ENCODE peak calls at places on chromosomes 3 and 15, in four cellular contexts. One of them, this sample, is unnamed. For H3K9me3, the result is how much of the 10 kb centered on the place peaks cover.

GRCh38 chr3:184337315-184337714 is at the start of gene FAM131A:
- DNase-seq in left lung: peak
- DNase-seq in stomach: no peak
- DNase-seq in astrocyte: no peak
- DNase-seq in this sample: no peak

GRCh38 chr3:194688207-194688711 is 2.6 kb downstream of the FAM43A start:
- DNase-seq in left lung: peak
- DNase-seq in stomach: peak
- DNase-seq in astrocyte: no peak
- DNase-seq in this sample: no peak

GRCh38 chr15:74603026-74603788 is 12.4 kb upstream of the CLK3 start:
- DNase-seq in left lung: peak
- DNase-seq in stomach: no peak
- DNase-seq in astrocyte: no peak
- DNase-seq in this sample: no peak

GRCh38 chr3:150118219-150118618 is 147.5 kb upstream of the PFN2 start:
- DNase-seq in left lung: no peak
- DNase-seq in stomach: no peak
- DNase-seq in astrocyte: no peak
- DNase-seq in this sample: no peak

GRCh38 chr3:33115024-33115768 is 1.4 kb downstream of the CRTAP start:
- DNase-seq in left lung: no peak
- DNase-seq in stomach: peak
- DNase-seq in astrocyte: peak
- DNase-seq in this sample: peak

GRCh38 chr3:30180305-30181275 is 425.8 kb upstream of the TGFBR2 start:
- DNase-seq in left lung: no peak
- DNase-seq in stomach: no peak
- DNase-seq in astrocyte: no peak
- DNase-seq in this sample: no peak

GRCh38 chr3:128689060-128689459 is 36.9 kb upstream of the RAB7A start:
- DNase-seq in left lung: no peak
- DNase-seq in stomach: no peak
- DNase-seq in astrocyte: no peak
- DNase-seq in this sample: no peak

GRCh38 chr15:96107922-96108321 is 222.6 kb upstream of the NR2F2 start:
- DNase-seq in left lung: no peak
- DNase-seq in stomach: no peak
- DNase-seq in astrocyte: peak
- DNase-seq in this sample: no peak

GRCh38 chr3:163056874-163057497 is 1560.4 kb downstream of the OTOL1 start:
- DNase-seq in left lung: no peak
- DNase-seq in stomach: peak
- DNase-seq in astrocyte: no peak
- DNase-seq in this sample: peak

GRCh38 chr3:65785065-65785645 is 253.6 kb downstream of the MAGI1 start:
- DNase-seq in left lung: no peak
- DNase-seq in stomach: no peak
- DNase-seq in astrocyte: peak
- DNase-seq in this sample: peak

GRCh38 chr3:5045961-5046360 is 66.7 kb downstream of the BHLHE40 start:
- DNase-seq in left lung: no peak
- DNase-seq in stomach: no peak
- DNase-seq in astrocyte: no peak
- DNase-seq in this sample: no peak

GRCh38 chr15:51758645-51759044 is 7.2 kb downstream of the TMOD2 start:
- DNase-seq in left lung: no peak
- DNase-seq in stomach: peak
- DNase-seq in astrocyte: peak
- DNase-seq in this sample: no peak

GRCh38 chr3:69838217-69838616 is 99.0 kb downstream of the MITF start:
- DNase-seq in left lung: no peak
- DNase-seq in stomach: no peak
- DNase-seq in astrocyte: peak
- DNase-seq in this sample: peak

GRCh38 chr3:149120051-149120972 is 9.1 kb upstream of the HPS3 start:
- DNase-seq in left lung: no peak
- DNase-seq in stomach: no peak
- DNase-seq in astrocyte: peak
- DNase-seq in this sample: peak

GRCh38 chr15:24223739-24224138 is 451.8 kb upstream of the NPAP1 start:
- DNase-seq in left lung: no peak
- DNase-seq in stomach: no peak
- DNase-seq in astrocyte: no peak
- DNase-seq in this sample: no peak

GRCh38 chr3:115245899-115246298 is 98.8 kb upstream of the ZBTB20 start:
- DNase-seq in left lung: no peak
- DNase-seq in stomach: no peak
- DNase-seq in astrocyte: peak
- DNase-seq in this sample: no peak

DNA sequence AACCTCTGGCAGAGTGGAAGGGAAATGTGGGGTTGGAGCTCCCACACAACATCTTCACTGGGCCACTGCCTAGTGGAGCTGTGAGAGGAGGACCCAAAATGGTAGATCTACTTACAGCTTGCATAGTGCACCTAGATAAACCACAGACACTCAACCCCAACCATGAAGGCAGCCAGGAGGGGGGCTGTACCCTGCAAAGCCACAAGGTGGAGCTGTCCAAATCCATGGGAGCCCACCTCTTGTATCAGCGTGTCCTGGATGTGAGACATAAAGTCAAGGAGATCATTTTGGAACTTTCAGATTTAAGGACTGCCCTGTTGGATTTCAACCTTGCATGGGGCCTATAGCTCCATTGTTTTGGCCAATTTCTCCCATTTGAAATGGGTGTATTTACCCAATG is 20.9 kb downstream of the TP63 start:
- DNase-seq in left lung: no peak
- DNase-seq in stomach: no peak
- DNase-seq in astrocyte: no peak
- DNase-seq in this sample: no peak
- TF ChIP-seq CTCF in left lung: no peak
- TF ChIP-seq CTCF in stomach: no peak
- TF ChIP-seq CTCF in astrocyte: peak
- TF ChIP-seq CTCF in this sample: peak

GRCh38 chr3:146832815-146833458 is 227.8 kb upstream of the PLSCR5 start:
- DNase-seq in left lung: no peak
- DNase-seq in stomach: no peak
- DNase-seq in astrocyte: no peak
- DNase-seq in this sample: no peak

GRCh38 chr3:146827836-146828235 is 222.7 kb upstream of the PLSCR5 start:
- DNase-seq in left lung: no peak
- DNase-seq in stomach: no peak
- DNase-seq in astrocyte: no peak
- DNase-seq in this sample: no peak

GRCh38 chr3:146834917-146835316 is 229.8 kb upstream of the PLSCR5 start:
- DNase-seq in left lung: no peak
- DNase-seq in stomach: no peak
- DNase-seq in astrocyte: peak
- DNase-seq in this sample: no peak

GRCh38 chr3:146831657-146832056 is 226.5 kb upstream of the PLSCR5 start:
- DNase-seq in left lung: no peak
- DNase-seq in stomach: no peak
- DNase-seq in astrocyte: no peak
- DNase-seq in this sample: no peak

DNA sequence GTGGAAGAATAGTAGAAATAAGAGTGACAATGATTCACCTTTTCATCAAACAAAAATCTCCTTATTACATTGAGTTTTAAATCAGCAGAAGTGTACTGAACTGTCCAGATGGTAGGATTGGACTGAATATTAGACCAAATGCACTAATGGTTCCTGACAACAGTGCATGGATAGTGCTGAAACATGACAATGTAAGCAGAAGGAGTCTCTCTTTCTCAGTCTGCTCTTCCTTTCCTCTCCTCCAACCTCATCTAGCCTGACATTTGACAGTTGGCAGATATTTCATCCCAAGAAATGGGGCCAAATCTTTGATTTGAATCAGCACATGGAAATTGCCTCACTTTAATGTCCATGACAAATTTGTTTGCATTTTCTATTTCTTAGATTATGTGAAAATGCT is 225.1 kb upstream of the PLSCR5 start:
- DNase-seq in left lung: no peak
- DNase-seq in stomach: no peak
- DNase-seq in astrocyte: no peak
- DNase-seq in this sample: no peak
- H3K4me3 ChIP-seq in left lung: no peak
- H3K4me3 ChIP-seq in stomach: no peak
- H3K4me3 ChIP-seq in astrocyte: no peak
- H3K4me3 ChIP-seq in this sample: no peak

DNA sequence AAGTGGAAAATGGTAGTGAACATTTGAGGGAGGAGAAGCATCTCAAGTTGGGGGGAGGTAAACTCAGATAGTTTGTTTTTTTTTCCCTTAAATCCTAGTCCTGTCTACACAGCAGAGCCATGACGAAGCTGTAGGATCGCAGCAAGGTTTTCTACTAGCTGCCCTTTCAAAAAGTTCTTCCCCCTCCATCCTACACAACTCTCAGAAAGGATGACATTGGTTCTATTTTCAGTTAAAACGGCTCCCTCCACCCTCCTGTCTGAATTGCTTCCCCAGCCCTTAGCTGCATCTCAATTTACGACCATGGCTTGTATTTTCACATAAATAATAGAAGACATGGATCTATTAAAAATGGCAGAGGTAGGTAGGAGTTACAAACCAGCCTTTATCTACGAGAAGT is 2.2 kb downstream of the HOMER2 start:
- DNase-seq in left lung: no peak
- DNase-seq in stomach: no peak
- DNase-seq in astrocyte: no peak
- DNase-seq in this sample: no peak
- H3K9me3 ChIP-seq in left lung: under half
- H3K9me3 ChIP-seq in stomach: under half
- H3K9me3 ChIP-seq in astrocyte: under half
- H3K9me3 ChIP-seq in this sample: under half

DNA sequence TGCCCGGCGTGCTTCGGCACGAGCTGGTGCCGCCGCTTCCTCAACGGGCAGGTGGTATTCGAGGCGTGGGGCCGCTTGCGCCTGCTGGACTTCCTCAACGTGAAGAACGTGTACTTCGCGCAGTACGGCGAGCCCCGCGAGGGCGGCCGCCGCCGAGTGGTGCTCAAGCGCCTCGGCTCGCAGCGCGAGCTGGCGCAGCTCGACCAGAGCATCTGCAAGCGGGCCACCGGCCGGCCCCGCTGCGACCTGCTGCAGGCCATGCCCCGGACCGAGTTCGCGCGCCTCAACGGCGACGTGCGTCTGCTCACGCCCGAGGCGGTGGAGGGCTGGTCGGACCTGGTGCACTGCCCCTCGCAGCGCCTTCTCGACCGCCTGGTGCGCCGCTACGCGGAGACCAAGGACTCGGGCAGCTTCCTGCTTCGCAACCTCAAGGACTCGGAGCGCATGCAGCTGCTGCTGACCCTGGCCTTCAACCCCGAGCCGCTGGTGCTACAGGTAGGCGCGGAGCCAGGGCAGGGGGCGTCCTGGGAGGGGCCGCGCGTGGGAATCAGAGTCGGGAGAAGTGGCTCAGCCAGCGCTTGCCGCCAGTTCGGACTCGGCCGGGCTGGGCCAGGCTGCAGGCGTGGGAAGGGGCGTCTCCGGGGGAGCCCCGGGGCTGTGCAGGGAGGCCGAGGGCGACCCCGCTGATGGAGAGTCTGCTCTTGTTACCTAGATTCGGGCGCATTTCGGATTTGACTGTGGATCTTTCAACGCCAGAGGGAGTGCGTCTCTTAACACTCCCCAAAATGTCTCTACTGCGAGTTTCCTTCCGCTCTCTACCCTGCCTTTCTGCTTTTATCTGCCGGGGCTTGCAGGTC is 1.1 kb downstream of the DIPK2A start:
- DNase-seq in left lung: peak
- DNase-seq in stomach: peak
- DNase-seq in astrocyte: peak
- DNase-seq in this sample: peak
- TF ChIP-seq CTCF in left lung: peak
- TF ChIP-seq CTCF in stomach: no peak
- TF ChIP-seq CTCF in astrocyte: peak
- TF ChIP-seq CTCF in this sample: peak

DNA sequence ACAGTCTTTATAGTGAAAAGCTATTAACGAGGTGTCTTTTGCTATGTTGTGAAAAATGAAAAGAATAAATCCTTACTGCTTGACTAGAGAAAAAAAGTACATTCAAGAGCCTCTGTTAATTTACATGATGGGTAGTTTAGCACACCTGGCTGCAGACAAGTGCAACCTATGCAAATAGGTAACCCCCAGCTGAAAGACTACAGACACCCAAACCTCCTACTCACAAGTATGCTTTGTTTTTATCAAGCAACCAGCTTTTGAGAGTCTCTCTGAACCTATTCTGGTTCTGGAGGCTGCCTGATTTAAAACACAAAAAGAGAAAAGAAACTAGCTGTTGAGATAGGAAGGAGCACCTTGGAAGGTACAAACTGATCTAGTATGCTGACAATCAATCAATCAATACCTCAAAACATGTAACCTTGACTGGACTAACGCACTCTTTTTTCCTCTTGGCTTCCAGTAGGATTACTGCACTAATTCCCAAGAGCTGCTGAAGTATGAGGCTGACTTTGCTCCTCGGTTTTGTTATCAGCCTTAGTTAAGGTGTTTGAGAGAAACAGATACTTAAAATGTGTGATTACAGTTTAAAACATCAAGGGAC is 63.7 kb downstream of the OSBPL10 start:
- DNase-seq in left lung: no peak
- DNase-seq in stomach: no peak
- DNase-seq in astrocyte: no peak
- DNase-seq in this sample: no peak
- H3K4me3 ChIP-seq in left lung: no peak
- H3K4me3 ChIP-seq in stomach: no peak
- H3K4me3 ChIP-seq in astrocyte: no peak
- H3K4me3 ChIP-seq in this sample: no peak

GRCh38 chr3:119427669-119428068 is 35.7 kb downstream of the TMEM39A start:
- DNase-seq in left lung: no peak
- DNase-seq in stomach: no peak
- DNase-seq in astrocyte: no peak
- DNase-seq in this sample: no peak
- H3K9me3 ChIP-seq in left lung: under half
- H3K9me3 ChIP-seq in stomach: half or more
- H3K9me3 ChIP-seq in astrocyte: under half
- H3K9me3 ChIP-seq in this sample: under half